ENCODE peak calls at places on chromosomes 16 and 17, in four cellular contexts. F is AG04450, U is thoracic aorta, S is lower leg skin. V is an unnamed sample.
A peak's percentile ranks its signal among the peaks of the same experiment; 100 is the strongest.

GRCh38 chr17:35486920-35487727 is 38.6 kb upstream of the SLFN13 start:
- DNase-seq in F (peak; percentile 18), U (no peak), S (peak; percentile 26), V (no peak)

GRCh38 chr17:61338000-61338864 is 61.4 kb upstream of the TBX2 start:
- DNase-seq in F (no peak), U (no peak), S (no peak), V (no peak)

GRCh38 chr17:9768381-9768934 is 22.9 kb downstream of the DHRS7C start:
- DNase-seq in F (no peak), U (no peak), S (no peak), V (no peak)

GRCh38 chr16:70646260-70647241 is at the start of gene IL34:
- DNase-seq in F (no peak), U (no peak), S (no peak), V (no peak)

GRCh38 chr16:15621889-15622288 is 21.1 kb downstream of the MARF1 start:
- DNase-seq in F (no peak), U (no peak), S (no peak), V (no peak)

GRCh38 chr16:48386559-48387312 is 1.5 kb upstream of the SIAH1 start:
- DNase-seq in F (no peak), U (no peak), S (no peak), V (no peak)

GRCh38 chr17:53141731-53142130 is 681.0 kb upstream of the KIF2B start:
- DNase-seq in F (no peak), U (no peak), S (no peak), V (peak; percentile 24)

GRCh38 chr17:4307179-4307930 is 43.6 kb upstream of the ANKFY1 start:
- DNase-seq in F (no peak), U (no peak), S (no peak), V (no peak)

GRCh38 chr16:24906199-24906808 is 60.5 kb downstream of the SLC5A11 start:
- DNase-seq in F (no peak), U (no peak), S (no peak), V (no peak)

GRCh38 chr16:48576927-48577326 is 33.1 kb downstream of the N4BP1 start:
- DNase-seq in F (no peak), U (no peak), S (no peak), V (no peak)

GRCh38 chr16:87160752-87161337 is 156.3 kb downstream of the C16orf95 start:
- DNase-seq in F (no peak), U (no peak), S (no peak), V (no peak)

GRCh38 chr16:48614759-48615158 is 4.8 kb upstream of the N4BP1 start:
- DNase-seq in F (no peak), U (no peak), S (no peak), V (no peak)

GRCh38 chr17:80789356-80789902 is 202.2 kb upstream of the CHMP6 start:
- DNase-seq in F (peak; percentile 72), U (peak; percentile 35), S (peak; percentile 70), V (no peak)

GRCh38 chr16:67186550-67186950 is 2.8 kb upstream of the MATCAP1 start:
- DNase-seq in F (no peak), U (no peak), S (no peak), V (no peak)

GRCh38 chr17:4176803-4177472 is 33.9 kb downstream of the CYB5D2 start:
- DNase-seq in F (no peak), U (no peak), S (no peak), V (no peak)

GRCh38 chr17:66511125-66511524 is 208.7 kb downstream of the PRKCA start:
- DNase-seq in F (no peak), U (no peak), S (no peak), V (no peak)

GRCh38 chr17:57639381-57639780 is 105.7 kb downstream of the CCDC182 start:
- DNase-seq in F (no peak), U (no peak), S (no peak), V (no peak)

GRCh38 chr17:6100891-6101290 is 30.7 kb downstream of the WSCD1 start:
- DNase-seq in F (no peak), U (no peak), S (no peak), V (no peak)

GRCh38 chr17:71409712-71410111 is 711.1 kb upstream of the SOX9 start:
- DNase-seq in F (no peak), U (no peak), S (no peak), V (no peak)

GRCh38 chr17:77425791-77426641 is 285.2 kb downstream of the SEC14L1 start:
- DNase-seq in F (peak; percentile 67), U (no peak), S (no peak), V (no peak)

GRCh38 chr17:78697122-78697845 is 84.8 kb downstream of the CYTH1 start:
- DNase-seq in F (no peak), U (no peak), S (no peak), V (no peak)

GRCh38 chr16:57621521-57622268 is 6.7 kb upstream of the ADGRG1 start:
- DNase-seq in F (no peak), U (no peak), S (no peak), V (no peak)

GRCh38 chr16:85935957-85936760 is 37.2 kb downstream of the IRF8 start:
- DNase-seq in F (no peak), U (no peak), S (no peak), V (no peak)

GRCh38 chr17:70144260-70144846 is 25.0 kb upstream of the KCNJ2 start:
- DNase-seq in F (no peak), U (no peak), S (no peak), V (no peak)

GRCh38 chr16:80346160-80346632 is 194.6 kb upstream of the DYNLRB2 start:
- DNase-seq in F (no peak), U (no peak), S (no peak), V (no peak)

GRCh38 chr16:28937222-28937876 is 5.6 kb downstream of the CD19 start:
- DNase-seq in F (no peak), U (no peak), S (no peak), V (peak; percentile 37)

GRCh38 chr17:17722081-17722905 is 41.0 kb downstream of the RAI1 start:
- DNase-seq in F (no peak), U (no peak), S (no peak), V (no peak)

GRCh38 chr17:17757944-17758343 is 76.7 kb downstream of the RAI1 start:
- DNase-seq in F (no peak), U (no peak), S (no peak), V (no peak)

GRCh38 chr16:52069866-52070265 is 477.1 kb downstream of the TOX3 start:
- DNase-seq in F (no peak), U (no peak), S (no peak), V (peak; percentile 7)

GRCh38 chr17:48211011-48211410 is 103.4 kb downstream of the SNX11 start:
- DNase-seq in F (no peak), U (no peak), S (no peak), V (no peak)

GRCh38 chr16:5604770-5605169 is 507.2 kb upstream of the EEF2KMT start:
- DNase-seq in F (no peak), U (no peak), S (no peak), V (peak; percentile 46)

GRCh38 chr16:87945351-87946042 is 5.7 kb upstream of the BANP start:
- DNase-seq in F (no peak), U (no peak), S (no peak), V (peak; percentile 75)

GRCh38 chr17:78498848-78499247 is 78.3 kb downstream of the DNAH17 start:
- DNase-seq in F (no peak), U (no peak), S (no peak), V (peak; percentile 77)

GRCh38 chr16:46733319-46733830 is 14.8 kb downstream of the MYLK3 start:
- DNase-seq in F (no peak), U (no peak), S (no peak), V (no peak)

GRCh38 chr17:7837375-7838290 is 3.6 kb downstream of the KDM6B start:
- DNase-seq in F (no peak), U (no peak), S (no peak), V (no peak)

GRCh38 chr16:30054451-30054850 is 11.1 kb upstream of the ALDOA start:
- DNase-seq in F (no peak), U (no peak), S (no peak), V (peak; percentile 20)

GRCh38 chr17:55641559-55642160 is 81.0 kb downstream of the TMEM100 start:
- DNase-seq in F (peak; percentile 48), U (no peak), S (peak; percentile 44), V (peak; percentile 90)

GRCh38 chr17:55634702-55635101 is 88.0 kb downstream of the TMEM100 start:
- DNase-seq in F (no peak), U (no peak), S (no peak), V (no peak)

GRCh38 chr17:55635253-55635766 is 87.4 kb downstream of the TMEM100 start:
- DNase-seq in F (no peak), U (no peak), S (no peak), V (no peak)

GRCh38 chr17:55642741-55643140 is 79.9 kb downstream of the TMEM100 start:
- DNase-seq in F (no peak), U (no peak), S (no peak), V (no peak)

DNA sequence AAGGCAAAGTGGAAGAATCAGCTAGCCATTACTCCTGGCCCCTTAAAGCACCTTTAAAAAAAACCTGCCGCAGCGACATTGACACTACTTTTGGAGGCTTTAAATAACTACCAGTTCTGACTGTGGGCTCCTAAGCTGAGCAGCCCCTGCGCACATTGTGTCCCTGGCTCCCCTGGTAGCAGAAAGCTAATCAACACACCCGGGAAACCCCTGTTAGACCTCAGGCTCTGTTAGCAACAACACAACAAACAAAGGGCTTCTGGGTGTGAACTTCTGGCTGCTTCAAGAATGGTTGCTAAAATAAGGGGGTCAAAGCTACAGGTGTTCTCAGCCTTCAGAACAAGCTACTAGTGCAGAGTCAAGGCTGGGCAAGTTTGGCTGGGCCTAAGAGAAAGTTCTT is 83.6 kb downstream of the TMEM100 start:
- DNase-seq in F (no peak), U (no peak), S (no peak), V (no peak)
- TF ChIP-seq CTCF in F (no peak), U (no peak), S (no peak), V (no peak)

GRCh38 chr17:42423766-42424165 is 710 bp upstream of the CAVIN1 start:
- DNase-seq in F (no peak), U (no peak), S (no peak), V (no peak)
- H3K4me3 ChIP-seq in F (peak overlapping the region; percentile 53), U (peak overlapping the region; percentile 100), S (no peak overlapping the region), V (no peak overlapping the region)

GRCh38 chr16:89573826-89574680 is 1.5 kb upstream of the CPNE7 start:
- DNase-seq in F (no peak), U (no peak), S (no peak), V (no peak)

GRCh38 chr16:89576173-89577054 is 856 bp downstream of the CPNE7 start:
- DNase-seq in F (no peak), U (no peak), S (no peak), V (no peak)

GRCh38 chr16:89575247-89576172 is at the start of gene CPNE7:
- DNase-seq in F (no peak), U (no peak), S (no peak), V (no peak)

GRCh38 chr16:89572478-89573205 is 2.9 kb upstream of the CPNE7 start:
- DNase-seq in F (no peak), U (no peak), S (no peak), V (no peak)

GRCh38 chr16:89574681-89575246 is 794 bp upstream of the CPNE7 start:
- DNase-seq in F (no peak), U (no peak), S (no peak), V (no peak)
- TF ChIP-seq CTCF in F (peak; percentile 62), U (peak; percentile 40), S (no peak), V (no peak)

GRCh38 chr16:50066482-50067289 is 916 bp downstream of the HEATR3 start:
- DNase-seq in F (no peak), U (no peak), S (no peak), V (no peak)

GRCh38 chr16:50067290-50067853 is 1.6 kb downstream of the HEATR3 start:
- DNase-seq in F (peak; percentile 29), U (no peak), S (no peak), V (peak; percentile 48)

GRCh38 chr16:50068550-50068949 is 2.8 kb downstream of the HEATR3 start:
- DNase-seq in F (peak; percentile 45), U (no peak), S (no peak), V (no peak)

GRCh38 chr16:50065624-50066481 is at the start of gene HEATR3:
- DNase-seq in F (peak; percentile 85), U (peak; percentile 64), S (peak; percentile 89), V (peak; percentile 93)

GRCh38 chr16:50065241-50065623 is 538 bp upstream of the HEATR3 start:
- DNase-seq in F (no peak), U (no peak), S (no peak), V (no peak)
- H3K4me3 ChIP-seq in F (peak overlapping the region; percentile 39), U (peak overlapping the region; percentile 99), S (no peak overlapping the region), V (peak overlapping the region; percentile 38)

V was measured in WERI-Rb-1.